ENCODE peak calls at places on chromosomes 13 and 19, in five cellular contexts. A, Z, V, Q and J are unnamed samples.

GRCh38 chr13:99982021-99982740 is 597 bp downstream of the ZIC2 start:
- DNase-seq in A (no peak), Z (no peak), V (no peak), Q (no peak), J (no peak)

GRCh38 chr13:96053003-96053703 is at the start of gene UGGT2:
- DNase-seq in A (peak), Z (peak), V (peak), Q (peak), J (peak)

GRCh38 chr13:39530996-39531395 is 72.0 kb downstream of the LHFPL6 start:
- DNase-seq in A (no peak), Z (no peak), V (no peak), Q (no peak), J (no peak)

GRCh38 chr13:75870397-75870801 is 234.3 kb downstream of the LMO7 start:
- DNase-seq in A (peak), Z (no peak), V (no peak), Q (no peak), J (no peak)

GRCh38 chr13:22082030-22082429 is 411.2 kb downstream of the FGF9 start:
- DNase-seq in A (no peak), Z (no peak), V (no peak), Q (no peak), J (peak)

GRCh38 chr19:5138606-5139594 is 170.0 kb downstream of the KDM4B start:
- DNase-seq in A (no peak), Z (peak), V (no peak), Q (no peak), J (no peak)

GRCh38 chr13:99155821-99156220 is 44.8 kb upstream of the UBAC2 start:
- DNase-seq in A (no peak), Z (no peak), V (no peak), Q (no peak), J (no peak)

GRCh38 chr19:6773323-6773931 is 919 bp downstream of the VAV1 start:
- DNase-seq in A (no peak), Z (peak), V (no peak), Q (no peak), J (no peak)

GRCh38 chr13:50340566-50341287 is 325.5 kb downstream of the KCNRG start:
- DNase-seq in A (no peak), Z (no peak), V (no peak), Q (no peak), J (no peak)

GRCh38 chr19:14758816-14759215 is 19.5 kb downstream of the ADGRE2 start:
- DNase-seq in A (no peak), Z (no peak), V (peak), Q (peak), J (no peak)

GRCh38 chr13:30081331-30081730 is 226.0 kb downstream of the KATNAL1 start:
- DNase-seq in A (no peak), Z (no peak), V (no peak), Q (no peak), J (no peak)

GRCh38 chr13:99339736-99340392 is 32.7 kb upstream of the GPR183 start:
- DNase-seq in A (no peak), Z (no peak), V (no peak), Q (no peak), J (no peak)

GRCh38 chr19:30228726-30229523 is 143.3 kb upstream of the ZNF536 start:
- DNase-seq in A (no peak), Z (no peak), V (no peak), Q (no peak), J (no peak)

GRCh38 chr19:48635263-48635965 is 1.8 kb downstream of the DBP start:
- DNase-seq in A (peak), Z (no peak), V (no peak), Q (no peak), J (no peak)

GRCh38 chr13:21528616-21529015 is 69.5 kb upstream of the ZDHHC20 start:
- DNase-seq in A (no peak), Z (no peak), V (no peak), Q (no peak), J (no peak)

GRCh38 chr19:17565611-17566010 is 10.2 kb downstream of the COLGALT1 start:
- DNase-seq in A (no peak), Z (no peak), V (no peak), Q (no peak), J (no peak)

GRCh38 chr19:4839192-4839591 is 7.7 kb upstream of the TICAM1 start:
- DNase-seq in A (no peak), Z (no peak), V (no peak), Q (no peak), J (no peak)

GRCh38 chr19:18855647-18856384 is 24.1 kb downstream of the UPF1 start:
- DNase-seq in A (no peak), Z (no peak), V (no peak), Q (no peak), J (no peak)

GRCh38 chr13:101529419-101529818 is 76.9 kb downstream of the ITGBL1 start:
- DNase-seq in A (no peak), Z (no peak), V (no peak), Q (no peak), J (no peak)

GRCh38 chr13:97223711-97224461 is 1.8 kb downstream of the MBNL2 start:
- DNase-seq in A (peak), Z (no peak), V (peak), Q (no peak), J (peak)

GRCh38 chr13:112727581-112727980 is 37.7 kb downstream of the ATP11A start:
- DNase-seq in A (no peak), Z (no peak), V (no peak), Q (no peak), J (no peak)

GRCh38 chr13:40982772-40983171 is 36.3 kb downstream of the ELF1 start:
- DNase-seq in A (peak), Z (peak), V (no peak), Q (no peak), J (no peak)

GRCh38 chr13:51971520-51972426 is 39.5 kb downstream of the ATP7B start:
- DNase-seq in A (no peak), Z (no peak), V (no peak), Q (no peak), J (peak)

GRCh38 chr13:26929971-26930730 is 169.6 kb upstream of the GPR12 start:
- DNase-seq in A (peak), Z (no peak), V (peak), Q (peak), J (peak)

GRCh38 chr13:46119883-46120614 is 15.2 kb upstream of the CPB2 start:
- DNase-seq in A (peak), Z (no peak), V (peak), Q (no peak), J (no peak)

GRCh38 chr19:44792286-44792685 is 14.6 kb downstream of the CBLC start:
- DNase-seq in A (no peak), Z (no peak), V (no peak), Q (no peak), J (no peak)
- TF ChIP-seq SUZ12 in A (no peak), Z (no peak), V (no peak), Q (no peak), J (no peak)

DNA sequence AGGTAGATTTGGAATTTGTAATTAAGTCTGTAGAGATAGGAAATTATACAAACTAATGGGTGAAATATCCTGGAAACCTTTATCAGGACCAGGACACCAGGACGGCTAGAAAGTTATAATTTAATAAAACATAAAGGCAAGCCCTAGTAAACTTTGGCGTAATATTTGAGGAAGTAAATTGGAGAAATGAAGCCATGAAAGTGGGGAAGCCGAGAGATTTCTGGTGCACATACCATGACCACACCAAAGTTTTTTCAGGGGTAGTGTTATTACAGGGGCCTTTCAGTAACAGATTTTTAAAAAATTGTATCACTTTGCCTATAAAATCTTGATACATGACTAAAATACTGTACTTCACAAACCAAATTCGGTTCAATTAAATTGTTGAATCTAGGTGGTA is 54.7 kb upstream of the URAD start:
- DNase-seq in A (no peak), Z (no peak), V (no peak), Q (no peak), J (no peak)
- TF ChIP-seq SUZ12 in A (no peak), Z (no peak), V (no peak), Q (no peak), J (no peak)

GRCh38 chr13:109790071-109790470 is 3.7 kb upstream of the IRS2 start:
- DNase-seq in A (no peak), Z (no peak), V (no peak), Q (no peak), J (no peak)
- TF ChIP-seq SUZ12 in A (no peak), Z (no peak), V (no peak), Q (no peak), J (no peak)

GRCh38 chr19:1312732-1313694 is 27.3 kb downstream of the EFNA2 start:
- DNase-seq in A (no peak), Z (no peak), V (peak), Q (no peak), J (no peak)
- TF ChIP-seq SUZ12 in A (no peak), Z (no peak), V (no peak), Q (no peak), J (no peak)

DNA sequence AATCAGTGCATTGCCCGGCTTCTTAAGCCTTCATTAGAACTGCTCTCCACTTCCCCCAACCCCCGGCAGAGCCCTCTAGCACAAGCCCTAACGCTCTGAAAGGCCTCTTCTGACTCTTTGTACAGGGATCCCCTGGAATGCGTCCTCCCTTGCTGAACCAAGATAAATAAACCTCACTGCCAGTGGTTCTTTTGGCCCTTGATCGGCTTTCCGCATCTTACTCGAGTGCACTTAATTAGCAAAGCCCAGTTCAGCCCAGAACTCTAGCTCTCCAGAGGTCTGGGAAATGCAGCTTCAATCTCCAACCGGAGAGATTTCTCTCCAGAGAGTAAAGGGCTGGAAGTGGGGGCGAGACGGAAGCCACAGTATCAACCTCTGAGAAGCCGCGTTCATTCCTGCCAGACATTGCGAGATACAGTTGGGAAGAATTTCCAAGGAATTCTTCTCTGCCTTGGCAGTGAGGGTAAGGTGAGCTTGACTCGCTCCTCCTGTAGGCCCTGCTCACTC is 8.7 kb upstream of the ZNF444 start:
- DNase-seq in A (no peak), Z (no peak), V (no peak), Q (no peak), J (peak)
- TF ChIP-seq SUZ12 in A (no peak), Z (no peak), V (no peak), Q (no peak), J (no peak)

DNA sequence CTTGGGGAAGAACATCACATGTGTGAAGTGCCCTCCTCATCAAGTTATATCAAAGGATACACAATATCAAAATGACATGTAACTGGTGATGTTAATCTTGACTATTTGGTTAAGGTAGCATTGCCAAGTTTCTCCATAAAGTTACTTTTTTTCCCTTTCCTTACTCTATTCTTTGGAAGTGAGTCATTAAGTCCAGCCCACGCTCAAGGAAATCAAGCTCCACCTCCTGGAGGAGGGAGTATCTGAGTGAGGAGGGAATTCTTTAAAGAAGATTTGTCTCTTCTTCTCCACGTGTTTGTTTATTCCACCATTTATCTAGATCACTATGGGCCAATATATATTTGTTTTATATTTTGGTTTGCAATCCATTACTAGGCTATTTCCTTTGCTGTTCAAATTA is 33.6 kb upstream of the FNDC3A start:
- DNase-seq in A (no peak), Z (no peak), V (no peak), Q (no peak), J (no peak)
- TF ChIP-seq SUZ12 in A (no peak), Z (no peak), V (no peak), Q (no peak), J (no peak)

DNA sequence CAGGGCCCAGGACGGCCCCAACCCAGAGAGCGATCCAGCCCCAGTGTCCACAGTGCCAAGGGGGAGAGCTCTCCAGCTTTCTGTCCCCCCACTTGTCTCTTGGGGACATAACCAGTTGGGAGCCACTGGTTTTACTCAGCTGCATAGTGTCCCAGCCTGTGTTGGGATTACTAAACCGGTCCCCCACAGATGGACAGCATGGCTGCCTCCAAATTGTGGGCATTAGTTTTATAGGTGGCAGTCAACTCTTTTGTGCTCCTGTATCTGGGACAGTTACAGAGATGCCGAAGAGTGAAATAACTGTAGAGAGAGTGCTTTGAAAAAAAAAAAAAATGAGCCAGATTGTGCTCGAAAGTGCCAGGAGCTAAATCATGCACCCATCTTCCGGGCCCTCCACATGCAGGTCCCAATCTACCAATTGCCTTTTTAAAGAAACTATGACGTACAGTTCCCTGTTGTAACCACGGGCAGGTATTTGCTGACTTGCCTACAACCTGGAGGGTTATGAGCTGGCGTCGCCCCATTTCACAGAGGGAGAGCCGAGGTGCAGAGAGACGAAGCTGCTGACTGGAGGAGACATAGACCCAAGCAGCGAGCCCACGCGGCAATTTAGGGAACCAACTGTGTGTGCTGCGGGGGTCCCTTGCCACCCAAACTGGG is 2.4 kb upstream of the NFIC start:
- DNase-seq in A (no peak), Z (no peak), V (no peak), Q (no peak), J (no peak)
- TF ChIP-seq SUZ12 in A (no peak), Z (no peak), V (no peak), Q (peak), J (no peak)

GRCh38 chr13:28503182-28503980 is 8.5 kb upstream of the FLT1 start:
- DNase-seq in A (no peak), Z (no peak), V (peak), Q (no peak), J (no peak)
- TF ChIP-seq SUZ12 in A (no peak), Z (no peak), V (no peak), Q (no peak), J (no peak)